ENCODE peak calls at places on chromosome 3, in four cellular contexts. E is Peyer's patch, Y is neural progenitor cell, C is right lobe of liver. G is an unnamed sample. For H3K36me3, the result is how much of the 10 kb centered on the place peaks cover.

GRCh38 chr3:115961390-115961789 is 338.1 kb downstream of the GAP43 start:
- DNase-seq in E (no peak), Y (no peak), C (no peak), G (no peak)

GRCh38 chr3:4416961-4417360 is 50.1 kb downstream of the SUMF1 start:
- DNase-seq in E (no peak), Y (no peak), C (no peak), G (peak)

GRCh38 chr3:127074900-127075360 is 92.0 kb downstream of the PLXNA1 start:
- DNase-seq in E (no peak), Y (peak), C (peak), G (peak)

GRCh38 chr3:61464785-61465184 is 96.6 kb upstream of the PTPRG start:
- DNase-seq in E (no peak), Y (no peak), C (no peak), G (no peak)

GRCh38 chr3:101809178-101810022 is 30.4 kb downstream of the NXPE3 start:
- DNase-seq in E (peak), Y (peak), C (no peak), G (no peak)

GRCh38 chr3:32451049-32451659 is 51.5 kb downstream of the CMTM6 start:
- DNase-seq in E (peak), Y (peak), C (no peak), G (no peak)

GRCh38 chr3:111012388-111013248 is 59.0 kb upstream of the NECTIN3 start:
- DNase-seq in E (no peak), Y (peak), C (no peak), G (no peak)

GRCh38 chr3:156604642-156605144 is 49.8 kb upstream of the SSR3 start:
- DNase-seq in E (no peak), Y (no peak), C (no peak), G (no peak)

GRCh38 chr3:195907730-195908438 is 467 bp downstream of the TNK2 start:
- DNase-seq in E (peak), Y (no peak), C (peak), G (no peak)

GRCh38 chr3:78003090-78003489 is 963.2 kb downstream of the ROBO2 start:
- DNase-seq in E (no peak), Y (no peak), C (no peak), G (no peak)

GRCh38 chr3:41088882-41089281 is 110.4 kb upstream of the CTNNB1 start:
- DNase-seq in E (no peak), Y (no peak), C (no peak), G (no peak)

GRCh38 chr3:42640771-42641370 is 12.6 kb upstream of the ZBTB47 start:
- DNase-seq in E (no peak), Y (no peak), C (no peak), G (no peak)

GRCh38 chr3:42637001-42637400 is 16.5 kb upstream of the ZBTB47 start:
- DNase-seq in E (no peak), Y (no peak), C (no peak), G (no peak)

GRCh38 chr3:42640129-42640528 is 13.4 kb upstream of the ZBTB47 start:
- DNase-seq in E (no peak), Y (no peak), C (no peak), G (no peak)

GRCh38 chr3:42638339-42638842 is 15.1 kb upstream of the ZBTB47 start:
- DNase-seq in E (no peak), Y (no peak), C (no peak), G (no peak)

DNA sequence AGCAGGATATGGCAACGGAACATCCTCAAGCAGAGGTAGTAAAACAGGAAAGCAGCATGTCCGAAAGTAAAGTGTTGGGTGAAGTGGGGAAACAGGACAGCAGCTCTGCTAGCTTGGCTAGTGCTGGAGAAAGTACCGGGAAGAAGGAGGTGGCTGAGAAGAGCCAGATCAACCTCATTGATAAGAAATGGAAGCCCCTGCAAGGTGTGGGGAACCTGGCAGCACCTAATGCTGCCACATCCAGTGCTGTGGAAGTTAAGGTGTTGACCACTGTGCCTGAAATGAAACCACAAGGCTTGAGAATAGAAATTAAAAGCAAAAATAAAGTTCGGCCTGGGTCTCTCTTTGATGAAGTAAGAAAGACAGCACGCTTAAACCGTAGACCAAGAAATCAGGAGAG is 14.3 kb upstream of the ZBTB47 start:
- DNase-seq in E (no peak), Y (no peak), C (no peak), G (no peak)
- H3K27ac ChIP-seq in E (peak), Y (no peak), C (no peak), G (no peak)

DNA sequence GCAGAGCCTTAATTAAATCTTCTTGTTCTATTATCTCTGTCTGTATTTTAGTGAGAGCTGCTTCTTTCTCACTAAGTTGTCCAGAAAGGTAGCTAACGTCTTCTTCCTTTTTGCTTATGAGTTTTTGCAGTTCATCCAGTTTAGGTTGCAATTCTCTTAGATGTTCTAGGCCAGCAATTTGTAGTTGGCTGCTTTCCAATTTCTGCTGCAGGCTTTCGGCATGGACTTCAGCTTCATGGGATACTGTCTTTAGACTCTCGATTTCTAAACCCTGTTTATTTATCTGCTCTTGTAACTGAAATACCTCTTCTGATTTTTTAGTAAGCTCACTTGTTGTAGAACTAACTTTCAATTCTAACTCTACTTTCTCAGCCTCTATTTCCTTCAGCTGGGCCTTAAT is 35.5 kb upstream of the HCLS1 start:
- DNase-seq in E (no peak), Y (no peak), C (no peak), G (no peak)
- H3K36me3 ChIP-seq in E (under half), Y (under half), C (under half), G (half or more)

GRCh38 chr3:128859573-128860154 is 19.8 kb upstream of the ACAD9 start:
- DNase-seq in E (no peak), Y (no peak), C (no peak), G (no peak)
- H3K4me3 ChIP-seq in E (no peak), Y (no peak), C (no peak), G (no peak)

DNA sequence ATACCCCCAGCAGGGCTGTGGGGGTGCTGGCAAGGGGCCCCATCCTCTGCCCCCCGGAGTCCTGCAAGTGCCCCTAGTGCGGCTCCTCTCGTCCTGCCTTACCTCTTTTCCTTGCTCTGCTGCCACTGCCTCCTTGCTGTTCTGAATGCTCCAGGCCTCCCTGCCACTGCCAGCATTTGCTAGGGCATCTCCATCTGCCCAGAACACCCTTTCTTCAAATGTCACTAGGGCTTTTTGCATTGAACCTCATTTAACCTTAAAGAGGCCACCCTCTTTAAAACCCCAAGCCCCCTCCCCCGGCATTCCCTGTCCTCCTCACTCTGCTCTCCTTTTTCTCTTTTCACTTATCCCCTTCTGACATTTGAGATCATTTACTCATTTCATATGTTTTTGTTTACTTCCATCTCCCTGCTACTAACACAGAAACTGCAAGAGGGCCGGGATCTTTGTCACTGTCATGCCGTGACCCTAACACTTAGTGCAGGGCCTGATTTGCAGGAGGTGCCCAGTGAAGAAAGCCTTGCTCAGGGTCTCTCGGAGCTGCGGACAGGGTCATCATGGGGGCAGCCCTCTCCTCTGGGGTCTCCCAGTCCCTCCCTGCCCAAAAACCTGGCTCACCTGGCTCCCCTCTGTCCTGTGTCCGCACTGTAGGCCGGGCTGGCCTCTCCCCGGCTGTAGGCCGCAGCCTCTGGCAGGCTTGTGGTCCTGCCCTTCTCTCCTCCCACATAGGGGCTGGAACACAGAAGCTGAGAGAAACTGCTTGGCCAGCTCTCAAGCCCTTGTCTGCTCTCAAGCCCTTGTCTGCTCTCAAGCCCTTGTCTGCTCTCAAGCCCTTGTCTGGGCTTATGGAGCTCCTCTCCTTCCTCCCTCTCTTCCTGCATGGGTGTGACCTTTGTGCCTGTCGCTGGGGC is at the start of gene ACOX2:
- DNase-seq in E (peak), Y (no peak), C (peak), G (no peak)
- H3K27ac ChIP-seq in E (peak), Y (no peak), C (peak), G (no peak)

GRCh38 chr3:38016847-38017444 is 12.5 kb downstream of the PLCD1 start:
- DNase-seq in E (no peak), Y (no peak), C (no peak), G (no peak)
- H3K36me3 ChIP-seq in E (under half), Y (under half), C (under half), G (under half)

GRCh38 chr3:123449092-123449985 is 449 bp upstream of the ADCY5 start:
- DNase-seq in E (no peak), Y (peak), C (peak), G (no peak)

GRCh38 chr3:123448503-123449091 is at the start of gene ADCY5:
- DNase-seq in E (no peak), Y (peak), C (peak), G (no peak)

GRCh38 chr3:123446610-123447109 is 2.2 kb downstream of the ADCY5 start:
- DNase-seq in E (no peak), Y (no peak), C (no peak), G (no peak)

GRCh38 chr3:123447416-123447748 is 1.5 kb downstream of the ADCY5 start:
- DNase-seq in E (no peak), Y (no peak), C (peak), G (no peak)

DNA sequence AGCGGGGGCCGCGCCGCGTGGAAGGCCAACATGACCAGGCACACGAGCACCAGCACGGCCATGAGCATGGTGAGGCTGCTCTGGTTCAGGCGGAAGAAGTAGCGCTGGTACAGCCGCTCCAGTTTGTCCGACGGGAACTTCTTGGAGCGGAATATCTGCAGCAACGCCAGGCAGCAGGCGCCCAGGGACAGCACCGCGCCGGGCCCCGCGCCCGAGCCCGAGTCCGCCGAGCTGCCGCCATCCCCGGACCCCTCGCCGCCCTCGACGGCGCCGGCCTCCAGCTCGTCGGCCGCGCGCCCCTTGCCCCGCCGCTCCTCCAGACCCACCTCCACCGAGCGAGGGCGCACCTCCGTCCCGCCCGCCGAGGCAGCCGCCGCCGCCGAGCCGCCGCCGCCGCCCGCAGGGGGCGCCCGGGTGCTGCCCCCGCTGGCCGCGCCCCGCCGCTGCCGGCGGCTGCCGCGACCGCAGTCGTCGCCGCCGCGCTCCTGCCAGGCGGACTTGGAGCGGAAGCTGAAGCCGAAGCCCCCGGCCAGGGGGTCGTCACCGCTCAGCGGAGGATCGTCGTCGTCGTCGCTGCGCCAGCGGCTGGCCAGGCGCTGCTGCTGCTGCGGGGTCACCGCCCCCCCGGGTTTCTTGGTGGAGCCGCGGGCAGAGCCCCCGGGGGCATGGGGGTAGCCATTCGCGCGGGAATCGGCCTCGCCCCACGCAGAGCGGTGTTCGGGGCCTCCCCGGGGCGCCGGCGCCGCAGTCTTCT is 964 bp downstream of the ADCY5 start:
- DNase-seq in E (no peak), Y (peak), C (peak), G (no peak)
- H3K4me3 ChIP-seq in E (peak), Y (peak), C (peak), G (no peak)

DNA sequence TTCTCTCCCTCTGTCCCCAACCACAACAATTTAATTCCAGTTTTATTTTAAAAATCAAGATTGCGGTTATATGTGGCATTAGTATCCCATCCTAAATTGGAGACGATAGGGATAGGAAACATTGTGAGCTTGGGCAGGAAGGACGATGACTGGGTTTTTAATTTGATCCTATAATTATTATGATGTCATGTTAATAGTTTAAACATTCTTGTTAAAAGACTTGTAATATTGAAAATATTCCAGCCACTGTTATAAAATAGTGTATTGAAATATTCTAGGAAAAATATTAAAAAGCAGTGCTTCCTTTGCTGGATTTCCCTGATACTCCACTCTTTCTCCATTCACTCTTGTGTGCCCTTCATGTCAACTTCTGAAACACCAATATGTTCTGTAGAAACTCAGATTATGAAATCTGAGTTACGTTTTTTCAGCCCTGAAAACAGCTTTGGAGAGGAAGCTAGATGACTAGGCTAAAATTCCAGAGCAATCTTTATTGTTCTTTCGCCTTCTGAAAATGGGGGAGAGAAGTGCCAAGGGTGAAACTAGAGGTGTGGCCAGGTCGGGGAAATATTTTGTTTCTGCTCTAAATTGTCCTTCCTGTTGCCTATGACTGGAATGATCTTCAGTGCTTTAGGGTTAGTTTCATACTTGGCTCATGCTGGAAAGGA is 46.1 kb upstream of the MAP3K13 start:
- DNase-seq in E (no peak), Y (no peak), C (no peak), G (no peak)
- H3K27ac ChIP-seq in E (no peak), Y (no peak), C (peak), G (peak)

DNA sequence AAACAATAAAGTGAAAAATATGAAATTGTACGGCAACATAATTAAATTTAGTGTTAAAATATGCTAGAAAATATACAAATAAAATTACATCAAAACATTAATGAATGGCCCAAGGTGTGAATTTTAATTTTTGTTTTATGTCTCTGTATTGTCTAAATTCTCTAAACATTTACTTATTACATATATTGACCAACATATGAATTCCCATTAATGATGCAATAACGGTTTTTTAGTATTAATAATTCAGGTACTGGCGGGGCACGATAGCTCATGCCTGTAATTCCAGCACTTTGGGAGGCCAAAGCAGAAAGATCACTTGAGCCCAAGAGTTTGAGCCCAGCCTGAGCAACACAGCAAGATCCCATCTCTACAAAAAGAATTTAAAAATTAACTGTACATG is 20.6 kb upstream of the XRN1 start:
- DNase-seq in E (no peak), Y (no peak), C (no peak), G (no peak)
- H3K36me3 ChIP-seq in E (under half), Y (under half), C (under half), G (under half)

GRCh38 chr3:46471371-46471914 is 6.7 kb upstream of the LTF start:
- DNase-seq in E (no peak), Y (no peak), C (no peak), G (no peak)

GRCh38 chr3:46470831-46471230 is 6.1 kb upstream of the LTF start:
- DNase-seq in E (no peak), Y (no peak), C (no peak), G (no peak)

GRCh38 chr3:46472056-46472455 is 7.4 kb upstream of the LTF start:
- DNase-seq in E (no peak), Y (no peak), C (no peak), G (no peak)

GRCh38 chr3:46468758-46469600 is 4.3 kb upstream of the LTF start:
- DNase-seq in E (no peak), Y (no peak), C (no peak), G (no peak)

GRCh38 chr3:46469680-46470357 is 5.1 kb upstream of the LTF start:
- DNase-seq in E (no peak), Y (no peak), C (no peak), G (no peak)
- H3K4me3 ChIP-seq in E (no peak), Y (no peak), C (no peak), G (no peak)

G was measured in RWPE2.